ENCODE peak calls at places on chromosome 15, in eight cellular contexts. One of them, this sample, is unnamed. For H3K36me3, the result is how much of the 10 kb centered on the place peaks cover.

GRCh38 chr15:64749999-64750657 is 25.3 kb downstream of the RBPMS2 start:
- ATAC-seq in Panc1: peak
- ATAC-seq in upper lobe of left lung: no peak
- ATAC-seq in GM12878: no peak
- ATAC-seq in K562: peak
- ATAC-seq in HepG2: peak
- ATAC-seq in GM23338: peak
- ATAC-seq in HCT116: peak
- ATAC-seq in this sample: peak

GRCh38 chr15:81155375-81156218 is 21.5 kb downstream of the CFAP161 start:
- ATAC-seq in GM12878: peak
- ATAC-seq in Panc1: peak
- ATAC-seq in HepG2: peak
- ATAC-seq in HCT116: peak
- ATAC-seq in GM23338: peak
- ATAC-seq in upper lobe of left lung: peak
- ATAC-seq in K562: peak
- ATAC-seq in this sample: peak

GRCh38 chr15:101014921-101015841 is 96.0 kb downstream of the LRRK1 start:
- ATAC-seq in upper lobe of left lung: peak
- ATAC-seq in K562: peak
- ATAC-seq in GM12878: peak
- ATAC-seq in HepG2: peak
- ATAC-seq in GM23338: peak
- ATAC-seq in HCT116: peak
- ATAC-seq in Panc1: peak
- ATAC-seq in this sample: peak

GRCh38 chr15:79157631-79158592 is 67.3 kb upstream of the RASGRF1 start:
- ATAC-seq in Panc1: no peak
- ATAC-seq in upper lobe of left lung: no peak
- ATAC-seq in K562: no peak
- ATAC-seq in GM12878: no peak
- ATAC-seq in GM23338: no peak
- ATAC-seq in HepG2: no peak
- ATAC-seq in HCT116: no peak
- ATAC-seq in this sample: no peak

GRCh38 chr15:42182976-42183375 is 25.1 kb downstream of the VPS39 start:
- ATAC-seq in GM23338: no peak
- ATAC-seq in GM12878: no peak
- ATAC-seq in HCT116: no peak
- ATAC-seq in K562: no peak
- ATAC-seq in upper lobe of left lung: peak
- ATAC-seq in Panc1: no peak
- ATAC-seq in HepG2: no peak
- ATAC-seq in this sample: no peak

GRCh38 chr15:52220896-52221660 is 29.9 kb upstream of the GNB5 start:
- ATAC-seq in upper lobe of left lung: no peak
- ATAC-seq in HCT116: no peak
- ATAC-seq in Panc1: no peak
- ATAC-seq in K562: no peak
- ATAC-seq in HepG2: no peak
- ATAC-seq in GM23338: no peak
- ATAC-seq in GM12878: peak
- ATAC-seq in this sample: no peak

GRCh38 chr15:38440353-38441129 is 13.4 kb upstream of the FAM98B start:
- ATAC-seq in upper lobe of left lung: peak
- ATAC-seq in GM12878: peak
- ATAC-seq in HepG2: peak
- ATAC-seq in Panc1: peak
- ATAC-seq in K562: peak
- ATAC-seq in GM23338: peak
- ATAC-seq in HCT116: peak
- ATAC-seq in this sample: peak

GRCh38 chr15:23806980-23807379 is 119.9 kb upstream of the NDN start:
- ATAC-seq in GM12878: no peak
- ATAC-seq in Panc1: no peak
- ATAC-seq in upper lobe of left lung: no peak
- ATAC-seq in K562: no peak
- ATAC-seq in HepG2: no peak
- ATAC-seq in GM23338: no peak
- ATAC-seq in HCT116: no peak
- ATAC-seq in this sample: no peak

GRCh38 chr15:87739866-87740265 is 516.7 kb downstream of the NTRK3 start:
- ATAC-seq in HCT116: no peak
- ATAC-seq in K562: no peak
- ATAC-seq in HepG2: no peak
- ATAC-seq in GM23338: no peak
- ATAC-seq in upper lobe of left lung: no peak
- ATAC-seq in Panc1: no peak
- ATAC-seq in GM12878: no peak
- ATAC-seq in this sample: no peak

GRCh38 chr15:45868109-45868691 is 233.4 kb downstream of the SQOR start:
- ATAC-seq in HepG2: no peak
- ATAC-seq in Panc1: no peak
- ATAC-seq in HCT116: no peak
- ATAC-seq in GM12878: no peak
- ATAC-seq in GM23338: no peak
- ATAC-seq in upper lobe of left lung: no peak
- ATAC-seq in K562: no peak
- ATAC-seq in this sample: no peak

GRCh38 chr15:67024322-67024997 is 40.9 kb upstream of the SMAD3 start:
- ATAC-seq in upper lobe of left lung: peak
- ATAC-seq in GM23338: no peak
- ATAC-seq in HCT116: peak
- ATAC-seq in GM12878: no peak
- ATAC-seq in HepG2: peak
- ATAC-seq in Panc1: peak
- ATAC-seq in K562: peak
- ATAC-seq in this sample: peak

GRCh38 chr15:56978898-56979662 is 60.6 kb downstream of the TCF12 start:
- ATAC-seq in K562: no peak
- ATAC-seq in HepG2: no peak
- ATAC-seq in HCT116: no peak
- ATAC-seq in Panc1: peak
- ATAC-seq in upper lobe of left lung: no peak
- ATAC-seq in GM23338: no peak
- ATAC-seq in GM12878: no peak
- ATAC-seq in this sample: no peak

GRCh38 chr15:79167776-79168175 is 77.2 kb upstream of the RASGRF1 start:
- ATAC-seq in HepG2: no peak
- ATAC-seq in GM12878: no peak
- ATAC-seq in upper lobe of left lung: no peak
- ATAC-seq in K562: no peak
- ATAC-seq in Panc1: no peak
- ATAC-seq in GM23338: no peak
- ATAC-seq in HCT116: no peak
- ATAC-seq in this sample: no peak

GRCh38 chr15:68609618-68610017 is 30.8 kb downstream of the CORO2B start:
- ATAC-seq in upper lobe of left lung: peak
- ATAC-seq in Panc1: no peak
- ATAC-seq in GM23338: no peak
- ATAC-seq in K562: no peak
- ATAC-seq in HCT116: no peak
- ATAC-seq in HepG2: no peak
- ATAC-seq in GM12878: no peak
- ATAC-seq in this sample: peak

GRCh38 chr15:48463366-48463880 is 132.2 kb downstream of the DUT start:
- ATAC-seq in upper lobe of left lung: no peak
- ATAC-seq in GM23338: no peak
- ATAC-seq in Panc1: no peak
- ATAC-seq in HepG2: no peak
- ATAC-seq in K562: no peak
- ATAC-seq in HCT116: no peak
- ATAC-seq in GM12878: no peak
- ATAC-seq in this sample: no peak

GRCh38 chr15:48459571-48460461 is 128.6 kb downstream of the DUT start:
- ATAC-seq in Panc1: no peak
- ATAC-seq in GM23338: no peak
- ATAC-seq in HCT116: peak
- ATAC-seq in HepG2: no peak
- ATAC-seq in GM12878: no peak
- ATAC-seq in upper lobe of left lung: no peak
- ATAC-seq in K562: no peak
- ATAC-seq in this sample: peak

GRCh38 chr15:48458876-48459275 is 127.6 kb downstream of the DUT start:
- ATAC-seq in GM23338: no peak
- ATAC-seq in K562: no peak
- ATAC-seq in Panc1: no peak
- ATAC-seq in HepG2: no peak
- ATAC-seq in HCT116: no peak
- ATAC-seq in GM12878: no peak
- ATAC-seq in upper lobe of left lung: no peak
- ATAC-seq in this sample: no peak

GRCh38 chr15:48465410-48465809 is 134.2 kb downstream of the DUT start:
- ATAC-seq in GM12878: no peak
- ATAC-seq in upper lobe of left lung: no peak
- ATAC-seq in K562: no peak
- ATAC-seq in HepG2: no peak
- ATAC-seq in HCT116: no peak
- ATAC-seq in Panc1: no peak
- ATAC-seq in GM23338: no peak
- ATAC-seq in this sample: no peak

GRCh38 chr15:48462688-48463087 is 131.5 kb downstream of the DUT start:
- ATAC-seq in GM23338: no peak
- ATAC-seq in upper lobe of left lung: no peak
- ATAC-seq in K562: no peak
- ATAC-seq in HepG2: no peak
- ATAC-seq in HCT116: no peak
- ATAC-seq in Panc1: no peak
- ATAC-seq in GM12878: no peak
- ATAC-seq in this sample: no peak
- H3K36me3 ChIP-seq in GM23338: under half
- H3K36me3 ChIP-seq in upper lobe of left lung: under half
- H3K36me3 ChIP-seq in K562: under half
- H3K36me3 ChIP-seq in HepG2: under half
- H3K36me3 ChIP-seq in HCT116: under half
- H3K36me3 ChIP-seq in Panc1: under half
- H3K36me3 ChIP-seq in GM12878: under half
- H3K36me3 ChIP-seq in this sample: under half

DNA sequence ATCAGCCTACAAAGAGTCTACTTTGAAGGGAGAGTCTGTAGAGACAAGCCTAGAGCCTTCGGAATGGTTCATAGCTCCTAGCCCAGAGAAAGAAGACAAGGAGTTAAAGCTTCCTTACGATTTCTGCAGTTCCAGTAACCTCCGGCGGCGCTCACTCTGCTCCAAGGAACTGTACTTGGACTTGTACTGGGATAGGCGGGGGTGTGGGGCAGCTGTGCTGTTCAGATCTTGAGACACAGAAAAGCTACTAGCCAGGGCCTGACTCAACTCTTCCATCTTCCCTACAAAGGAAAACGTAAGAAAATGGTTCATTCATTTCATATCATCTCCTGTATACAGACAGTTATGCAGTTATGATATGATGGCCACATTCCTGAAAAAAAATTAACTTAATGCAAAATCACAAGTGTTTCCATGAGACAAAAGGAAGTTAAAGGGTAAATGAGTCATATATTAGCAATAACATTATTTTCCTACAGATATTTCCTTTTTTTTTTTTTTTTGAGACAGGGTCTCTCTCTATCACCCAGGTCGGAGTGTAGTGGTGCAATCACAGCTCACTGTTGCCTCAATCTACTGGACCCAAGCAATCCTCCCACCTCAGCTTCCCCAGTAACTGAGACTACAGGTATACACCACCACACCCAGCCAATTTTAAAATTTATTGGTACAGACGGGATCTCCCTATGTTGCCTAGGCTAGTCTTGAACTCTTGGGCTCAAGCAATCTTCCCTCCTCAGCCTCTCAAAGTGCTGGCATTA is 4.6 kb downstream of the SNUPN start:
- ATAC-seq in Panc1: no peak
- ATAC-seq in HCT116: no peak
- ATAC-seq in GM23338: no peak
- ATAC-seq in HepG2: no peak
- ATAC-seq in K562: no peak
- ATAC-seq in upper lobe of left lung: peak
- ATAC-seq in GM12878: no peak
- ATAC-seq in this sample: peak
- TF ChIP-seq CTCF in Panc1: no peak
- TF ChIP-seq CTCF in HCT116: no peak
- TF ChIP-seq CTCF in GM23338: no peak
- TF ChIP-seq CTCF in HepG2: no peak
- TF ChIP-seq CTCF in K562: no peak
- TF ChIP-seq CTCF in upper lobe of left lung: peak
- TF ChIP-seq CTCF in GM12878: no peak
- TF ChIP-seq CTCF in this sample: no peak

DNA sequence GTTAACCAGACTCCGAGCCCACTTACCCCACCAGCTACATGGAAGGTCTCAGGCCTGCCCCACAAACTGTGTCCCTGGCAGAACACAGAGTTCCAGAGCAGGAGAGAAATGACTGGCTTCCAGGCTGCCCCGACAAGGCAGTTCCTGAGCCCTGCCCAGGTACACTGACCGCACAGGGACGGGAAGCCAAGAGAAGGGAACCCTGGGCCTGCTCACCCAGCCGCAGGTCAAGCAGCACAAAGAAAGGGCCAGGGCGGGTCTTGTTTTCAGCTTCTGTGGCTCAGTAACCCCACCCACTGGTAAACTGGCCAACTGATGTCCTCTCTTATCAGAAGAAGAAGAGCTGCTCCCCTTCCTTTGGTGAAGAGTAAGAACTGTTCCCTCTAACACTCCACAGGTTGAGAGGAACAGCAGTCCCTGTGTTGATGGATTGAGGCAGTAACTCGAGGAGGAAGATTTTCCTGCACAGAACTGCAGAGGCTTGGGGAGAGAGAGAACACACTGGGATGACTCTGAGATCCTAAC is 68.4 kb downstream of the CRTC3 start:
- ATAC-seq in Panc1: peak
- ATAC-seq in HepG2: peak
- ATAC-seq in HCT116: peak
- ATAC-seq in GM23338: peak
- ATAC-seq in K562: peak
- ATAC-seq in GM12878: peak
- ATAC-seq in upper lobe of left lung: peak
- ATAC-seq in this sample: peak
- TF ChIP-seq POLR2AphosphoS5 in Panc1: no peak
- TF ChIP-seq POLR2AphosphoS5 in HepG2: no peak
- TF ChIP-seq POLR2AphosphoS5 in HCT116: no peak
- TF ChIP-seq POLR2AphosphoS5 in GM23338: no peak
- TF ChIP-seq POLR2AphosphoS5 in K562: peak
- TF ChIP-seq POLR2AphosphoS5 in GM12878: no peak
- TF ChIP-seq POLR2AphosphoS5 in upper lobe of left lung: peak
- TF ChIP-seq POLR2AphosphoS5 in this sample: peak

DNA sequence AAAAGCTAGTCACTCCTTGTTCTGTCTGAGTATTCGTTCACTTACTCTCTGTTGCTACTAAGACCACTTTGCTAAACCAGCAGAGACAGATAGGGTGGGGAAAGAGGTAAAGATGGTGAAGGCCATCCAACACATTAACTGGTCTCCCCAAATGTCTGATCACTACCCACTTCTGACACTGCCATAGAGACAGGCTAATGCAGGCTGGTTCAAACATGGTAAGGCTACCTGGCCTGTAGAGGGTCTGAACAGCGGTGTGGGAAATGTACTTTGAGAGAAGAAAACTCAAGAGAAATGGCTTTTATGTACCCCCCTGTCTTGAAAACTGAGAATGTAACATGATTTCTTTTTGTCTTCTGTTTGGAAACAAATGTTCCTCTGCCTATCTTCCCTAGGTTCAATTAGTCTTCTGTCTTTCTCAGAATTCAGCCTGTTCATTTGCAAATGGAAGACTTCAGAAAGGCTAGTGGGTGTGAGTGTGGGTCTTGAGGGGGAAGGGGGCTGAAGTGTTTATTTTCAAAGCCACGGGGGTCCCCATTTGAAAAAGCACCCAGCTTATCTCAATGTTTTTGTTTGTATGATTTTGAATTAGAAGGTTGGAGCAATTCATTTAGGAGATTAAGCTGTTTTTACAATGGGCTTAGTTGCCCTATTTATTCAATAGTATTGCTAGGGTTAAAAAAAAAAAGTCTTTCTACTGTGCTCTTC is 15.8 kb downstream of the ALDH1A2 start:
- ATAC-seq in GM12878: no peak
- ATAC-seq in K562: peak
- ATAC-seq in HCT116: no peak
- ATAC-seq in Panc1: no peak
- ATAC-seq in upper lobe of left lung: no peak
- ATAC-seq in GM23338: peak
- ATAC-seq in HepG2: no peak
- ATAC-seq in this sample: no peak
- H3K36me3 ChIP-seq in GM12878: under half
- H3K36me3 ChIP-seq in K562: half or more
- H3K36me3 ChIP-seq in HCT116: under half
- H3K36me3 ChIP-seq in Panc1: under half
- H3K36me3 ChIP-seq in upper lobe of left lung: under half
- H3K36me3 ChIP-seq in GM23338: under half
- H3K36me3 ChIP-seq in HepG2: under half
- H3K36me3 ChIP-seq in this sample: under half